ENCODE peak calls at places on chromosome 21, in eight cellular contexts. R is RWPE1; H is GM04503; U is HEK293T; M is NCI-H1105 treated with DMSO at 0.1 percent for 48 hours; W is choroid plexus epithelial cell; A is stimulated activated CD8-positive, alpha-beta memory T cell treated with anti-CD3 and anti-CD28 coated beads, Interleukin-12 subunit alpha, Interleukin-12 subunit beta, amount 100 ng/mL, for 1 hour; P is kidney epithelial cell. S is an unnamed sample.

GRCh38 chr21:20998456-20998789 is 214 bp downstream of the NCAM2 start:
- DNase-seq in M (no peak), U (no peak), R (peak; percentile 16), P (no peak), A (no peak), H (no peak), W (no peak), S (no peak)

GRCh38 chr21:38171723-38172344 is 85.0 kb upstream of the KCNJ15 start:
- DNase-seq in A (no peak), P (peak; percentile 80), R (peak; percentile 57), H (no peak), W (peak; percentile 74), U (no peak), M (no peak), S (peak; percentile 12)

GRCh38 chr21:38596264-38597042 is 98.2 kb upstream of the ERG start:
- DNase-seq in A (no peak), R (no peak), P (no peak), U (no peak), M (no peak), W (peak; percentile 5), H (no peak), S (no peak)

GRCh38 chr21:29867796-29868195 is 72.0 kb downstream of the GRIK1 start:
- DNase-seq in R (no peak), P (no peak), H (no peak), U (no peak), M (no peak), W (no peak), A (no peak), S (no peak)

GRCh38 chr21:37829043-37829442 is 87.2 kb downstream of the KCNJ6 start:
- DNase-seq in A (no peak), W (no peak), R (no peak), P (no peak), U (no peak), H (no peak), M (no peak), S (peak; percentile 91)

GRCh38 chr21:37153935-37154350 is 80.9 kb downstream of the TTC3 start:
- DNase-seq in R (no peak), M (no peak), W (peak; percentile 27), A (no peak), P (no peak), U (no peak), H (no peak), S (no peak)

GRCh38 chr21:27513825-27514224 is 546.9 kb upstream of the ADAMTS5 start:
- DNase-seq in W (no peak), U (no peak), A (no peak), R (no peak), H (no peak), P (no peak), M (no peak), S (no peak)

GRCh38 chr21:34801519-34802132 is 132.8 kb downstream of the CLIC6 start:
- DNase-seq in U (no peak), W (peak; percentile 54), P (no peak), M (peak; percentile 24), H (no peak), R (no peak), A (no peak), S (peak; percentile 43)

GRCh38 chr21:42164064-42164789 is 54.7 kb upstream of the ABCG1 start:
- DNase-seq in W (peak; percentile 50), P (no peak), U (peak; percentile 67), M (peak; percentile 46), A (peak; percentile 15), H (no peak), R (peak; percentile 49), S (peak; percentile 66)

GRCh38 chr21:15121655-15122120 is 56.9 kb upstream of the NRIP1 start:
- DNase-seq in R (no peak), H (no peak), U (no peak), M (no peak), W (peak; percentile 80), A (no peak), P (no peak), S (peak; percentile 60)

GRCh38 chr21:44950016-44950326 is 10.1 kb downstream of the SLX9 start:
- DNase-seq in P (no peak), W (no peak), R (no peak), H (no peak), U (no peak), A (no peak), M (no peak), S (no peak)

GRCh38 chr21:42395910-42396625 is at the start of gene TMPRSS3:
- DNase-seq in U (no peak), P (no peak), W (no peak), M (no peak), R (peak; percentile 71), A (no peak), H (no peak), S (no peak)

GRCh38 chr21:35338281-35338680 is 289.2 kb upstream of the RUNX1 start:
- DNase-seq in A (no peak), W (no peak), R (no peak), U (no peak), H (no peak), P (no peak), M (no peak), S (no peak)

GRCh38 chr21:45142469-45142868 is 68.1 kb downstream of the ADARB1 start:
- DNase-seq in M (no peak), A (no peak), W (peak; percentile 90), R (no peak), H (no peak), P (no peak), U (no peak), S (no peak)

GRCh38 chr21:44255519-44255981 is 6.1 kb downstream of the DNMT3L start:
- DNase-seq in W (peak; percentile 5), M (no peak), P (no peak), A (no peak), H (no peak), R (no peak), U (no peak), S (no peak)

GRCh38 chr21:31151156-31151555 is 112.9 kb upstream of the KRTAP19-8 start:
- DNase-seq in P (no peak), A (no peak), H (no peak), W (no peak), U (no peak), R (no peak), M (no peak), S (no peak)

GRCh38 chr21:33948096-33948950 is 32.7 kb upstream of the ATP5PO start:
- DNase-seq in U (peak; percentile 39), A (peak; percentile 73), P (no peak), R (peak; percentile 61), W (no peak), H (no peak), M (peak; percentile 93), S (peak; percentile 90)

GRCh38 chr21:38798481-38798882 is 7.2 kb upstream of the ETS2 start:
- DNase-seq in W (peak; percentile 73), P (no peak), R (peak; percentile 90), M (peak; percentile 35), A (no peak), U (peak; percentile 52), H (no peak), S (peak; percentile 55)

GRCh38 chr21:34083357-34083756 is 10.0 kb downstream of the MRPS6 start:
- DNase-seq in P (no peak), A (no peak), H (no peak), M (no peak), U (no peak), W (no peak), R (no peak), S (no peak)

GRCh38 chr21:31873696-31874599 is 1.1 kb downstream of the HUNK start:
- DNase-seq in P (no peak), R (no peak), U (peak; percentile 80), A (no peak), M (peak; percentile 59), H (no peak), W (peak; percentile 4), S (peak; percentile 77)

GRCh38 chr21:42645211-42646075 is 8.0 kb upstream of the PDE9A start:
- DNase-seq in U (no peak), P (no peak), A (no peak), R (no peak), W (no peak), M (no peak), H (no peak), S (no peak)

GRCh38 chr21:20875741-20876140 is 122.5 kb upstream of the NCAM2 start:
- DNase-seq in P (no peak), W (peak; percentile 59), R (peak; percentile 2), A (no peak), M (peak; percentile 31), H (no peak), U (no peak), S (peak; percentile 77)

GRCh38 chr21:18369115-18369514 is 34.5 kb downstream of the TMPRSS15 start:
- DNase-seq in R (no peak), M (peak; percentile 32), H (no peak), W (peak; percentile 72), A (no peak), U (peak; percentile 14), P (no peak), S (peak; percentile 86)

GRCh38 chr21:36029309-36029708 is 31.0 kb downstream of the SETD4 start:
- DNase-seq in U (no peak), R (no peak), M (no peak), A (no peak), P (no peak), H (no peak), W (no peak), S (no peak)

GRCh38 chr21:38918629-38919346 is 113.1 kb downstream of the ETS2 start:
- DNase-seq in H (no peak), W (no peak), R (no peak), A (no peak), P (no peak), U (no peak), M (no peak), S (no peak)

GRCh38 chr21:41612674-41613250 is 104.8 kb upstream of the TMPRSS2 start:
- DNase-seq in M (peak; percentile 41), W (peak; percentile 79), A (no peak), R (peak; percentile 91), H (peak; percentile 99), P (no peak), U (peak; percentile 78), S (peak; percentile 41)

GRCh38 chr21:35321322-35322200 is 272.5 kb upstream of the RUNX1 start:
- DNase-seq in M (no peak), U (no peak), R (no peak), W (no peak), H (no peak), A (no peak), P (no peak), S (no peak)

GRCh38 chr21:43299441-43300277 is 127.3 kb downstream of the SIK1 start:
- DNase-seq in R (no peak), U (no peak), W (no peak), P (no peak), H (no peak), M (no peak), A (no peak), S (peak; percentile 26)

GRCh38 chr21:46100020-46100419 is 2.1 kb downstream of the COL6A2 start:
- DNase-seq in A (no peak), H (no peak), M (no peak), W (no peak), P (no peak), U (no peak), R (no peak), S (no peak)

GRCh38 chr21:41249476-41249875 is 67.1 kb upstream of the FAM3B start:
- DNase-seq in R (no peak), W (no peak), A (no peak), M (no peak), H (no peak), U (no peak), P (no peak), S (no peak)

GRCh38 chr21:32424674-32425073 is 12.2 kb downstream of the EVA1C start:
- DNase-seq in H (no peak), M (no peak), R (no peak), A (no peak), P (no peak), W (no peak), U (no peak), S (no peak)

GRCh38 chr21:44083631-44084291 is 23.4 kb upstream of the PWP2 start:
- DNase-seq in A (peak; percentile 39), R (no peak), U (no peak), W (peak; percentile 6), H (no peak), P (no peak), M (no peak), S (no peak)

GRCh38 chr21:15857740-15858139 is 128.0 kb downstream of the USP25 start:
- DNase-seq in M (no peak), A (no peak), U (no peak), H (no peak), R (no peak), P (no peak), W (no peak), S (no peak)

GRCh38 chr21:42843021-42843420 is 36.3 kb downstream of the WDR4 start:
- DNase-seq in W (no peak), U (no peak), H (no peak), R (no peak), P (no peak), M (no peak), A (no peak), S (no peak)